ENCODE peak calls at places on chromosome 11, in nine cellular contexts. One of them, this sample, is unnamed.
A peak's percentile ranks its signal among the peaks of the same experiment; 100 is the strongest.

GRCh38 chr11:9357041-9357440 is 27.4 kb upstream of the IPO7 start:
- DNase-seq in dorsolateral prefrontal cortex: no peak
- DNase-seq in AG04450: no peak
- DNase-seq in sigmoid colon: no peak
- DNase-seq in body of pancreas: no peak
- DNase-seq in astrocyte of the spinal cord: no peak
- DNase-seq in tibial artery: no peak
- DNase-seq in heart left ventricle: no peak
- DNase-seq in AG04449: no peak
- DNase-seq in this sample: no peak

GRCh38 chr11:133058501-133058900 is 473.8 kb downstream of the OPCML start:
- DNase-seq in astrocyte of the spinal cord: no peak
- DNase-seq in dorsolateral prefrontal cortex: no peak
- DNase-seq in AG04449: no peak
- DNase-seq in tibial artery: no peak
- DNase-seq in AG04450: no peak
- DNase-seq in sigmoid colon: no peak
- DNase-seq in body of pancreas: no peak
- DNase-seq in heart left ventricle: no peak
- DNase-seq in this sample: no peak

GRCh38 chr11:47552086-47552580 is 799 bp downstream of the CELF1 start:
- DNase-seq in astrocyte of the spinal cord: peak; percentile 46
- DNase-seq in AG04449: no peak
- DNase-seq in sigmoid colon: peak; percentile 69
- DNase-seq in dorsolateral prefrontal cortex: no peak
- DNase-seq in body of pancreas: no peak
- DNase-seq in AG04450: no peak
- DNase-seq in tibial artery: no peak
- DNase-seq in heart left ventricle: no peak
- DNase-seq in this sample: peak; percentile 51

GRCh38 chr11:128970598-128971190 is 28.0 kb upstream of the TP53AIP1 start:
- DNase-seq in AG04450: no peak
- DNase-seq in sigmoid colon: no peak
- DNase-seq in dorsolateral prefrontal cortex: no peak
- DNase-seq in body of pancreas: no peak
- DNase-seq in heart left ventricle: no peak
- DNase-seq in astrocyte of the spinal cord: no peak
- DNase-seq in AG04449: no peak
- DNase-seq in tibial artery: no peak
- DNase-seq in this sample: no peak

GRCh38 chr11:801097-801780 is 3.2 kb upstream of the SLC25A22 start:
- DNase-seq in tibial artery: no peak
- DNase-seq in sigmoid colon: no peak
- DNase-seq in dorsolateral prefrontal cortex: no peak
- DNase-seq in body of pancreas: no peak
- DNase-seq in AG04450: no peak
- DNase-seq in heart left ventricle: no peak
- DNase-seq in AG04449: no peak
- DNase-seq in astrocyte of the spinal cord: no peak
- DNase-seq in this sample: no peak

GRCh38 chr11:113991718-113992458 is 17.0 kb downstream of the HTR3A start:
- DNase-seq in astrocyte of the spinal cord: no peak
- DNase-seq in sigmoid colon: no peak
- DNase-seq in dorsolateral prefrontal cortex: no peak
- DNase-seq in body of pancreas: no peak
- DNase-seq in tibial artery: no peak
- DNase-seq in AG04449: no peak
- DNase-seq in AG04450: no peak
- DNase-seq in heart left ventricle: no peak
- DNase-seq in this sample: peak; percentile 15

GRCh38 chr11:65219930-65220213 is 38.1 kb downstream of the CAPN1 start:
- DNase-seq in heart left ventricle: no peak
- DNase-seq in AG04449: no peak
- DNase-seq in sigmoid colon: no peak
- DNase-seq in dorsolateral prefrontal cortex: no peak
- DNase-seq in AG04450: no peak
- DNase-seq in body of pancreas: no peak
- DNase-seq in astrocyte of the spinal cord: no peak
- DNase-seq in tibial artery: no peak
- DNase-seq in this sample: peak; percentile 17

GRCh38 chr11:3710485-3711259 is 39.5 kb upstream of the CHRNA10 start:
- DNase-seq in AG04449: peak; percentile 29
- DNase-seq in sigmoid colon: no peak
- DNase-seq in astrocyte of the spinal cord: peak; percentile 27
- DNase-seq in heart left ventricle: no peak
- DNase-seq in dorsolateral prefrontal cortex: no peak
- DNase-seq in tibial artery: no peak
- DNase-seq in body of pancreas: no peak
- DNase-seq in AG04450: no peak
- DNase-seq in this sample: peak; percentile 20

GRCh38 chr11:104926771-104927470 is 28.7 kb upstream of the CASP12 start:
- DNase-seq in body of pancreas: no peak
- DNase-seq in astrocyte of the spinal cord: no peak
- DNase-seq in AG04450: no peak
- DNase-seq in sigmoid colon: no peak
- DNase-seq in tibial artery: no peak
- DNase-seq in heart left ventricle: no peak
- DNase-seq in AG04449: no peak
- DNase-seq in dorsolateral prefrontal cortex: no peak
- DNase-seq in this sample: no peak

GRCh38 chr11:31826530-31827438 is 15.7 kb upstream of the PAX6 start:
- DNase-seq in astrocyte of the spinal cord: no peak
- DNase-seq in tibial artery: no peak
- DNase-seq in heart left ventricle: no peak
- DNase-seq in body of pancreas: no peak
- DNase-seq in AG04449: no peak
- DNase-seq in AG04450: no peak
- DNase-seq in dorsolateral prefrontal cortex: no peak
- DNase-seq in sigmoid colon: no peak
- DNase-seq in this sample: no peak

GRCh38 chr11:10695821-10696220 is 2.3 kb upstream of the IRAG1 start:
- DNase-seq in tibial artery: no peak
- DNase-seq in AG04449: no peak
- DNase-seq in body of pancreas: no peak
- DNase-seq in AG04450: no peak
- DNase-seq in sigmoid colon: no peak
- DNase-seq in heart left ventricle: no peak
- DNase-seq in dorsolateral prefrontal cortex: no peak
- DNase-seq in astrocyte of the spinal cord: no peak
- DNase-seq in this sample: no peak

GRCh38 chr11:10696797-10697620 is 3.5 kb upstream of the IRAG1 start:
- DNase-seq in body of pancreas: no peak
- DNase-seq in AG04450: no peak
- DNase-seq in astrocyte of the spinal cord: no peak
- DNase-seq in sigmoid colon: no peak
- DNase-seq in dorsolateral prefrontal cortex: no peak
- DNase-seq in heart left ventricle: peak; percentile 33
- DNase-seq in tibial artery: peak; percentile 87
- DNase-seq in AG04449: no peak
- DNase-seq in this sample: no peak

GRCh38 chr11:10693509-10694071 is at the start of gene IRAG1:
- DNase-seq in sigmoid colon: peak; percentile 92
- DNase-seq in tibial artery: peak; percentile 91
- DNase-seq in dorsolateral prefrontal cortex: no peak
- DNase-seq in AG04449: peak; percentile 38
- DNase-seq in astrocyte of the spinal cord: peak; percentile 70
- DNase-seq in heart left ventricle: peak; percentile 80
- DNase-seq in body of pancreas: peak; percentile 12
- DNase-seq in AG04450: peak; percentile 69
- DNase-seq in this sample: peak; percentile 53

GRCh38 chr11:10694481-10695239 is 1.1 kb upstream of the IRAG1 start:
- DNase-seq in astrocyte of the spinal cord: peak; percentile 17
- DNase-seq in body of pancreas: no peak
- DNase-seq in AG04450: peak; percentile 65
- DNase-seq in dorsolateral prefrontal cortex: no peak
- DNase-seq in heart left ventricle: no peak
- DNase-seq in tibial artery: no peak
- DNase-seq in AG04449: peak; percentile 46
- DNase-seq in sigmoid colon: no peak
- DNase-seq in this sample: peak; percentile 52

GRCh38 chr11:10692716-10693115 is 839 bp downstream of the IRAG1 start:
- DNase-seq in tibial artery: no peak
- DNase-seq in sigmoid colon: no peak
- DNase-seq in AG04450: no peak
- DNase-seq in dorsolateral prefrontal cortex: no peak
- DNase-seq in heart left ventricle: no peak
- DNase-seq in AG04449: no peak
- DNase-seq in body of pancreas: no peak
- DNase-seq in astrocyte of the spinal cord: no peak
- DNase-seq in this sample: no peak
- H3K4me3 ChIP-seq in tibial artery: peak overlapping the region; percentile 86
- H3K4me3 ChIP-seq in sigmoid colon: peak overlapping the region; percentile 62
- H3K4me3 ChIP-seq in AG04450: peak overlapping the region; percentile 78
- H3K4me3 ChIP-seq in dorsolateral prefrontal cortex: peak overlapping the region; percentile 34
- H3K4me3 ChIP-seq in heart left ventricle: peak overlapping the region; percentile 37
- H3K4me3 ChIP-seq in AG04449: peak overlapping the region; percentile 66
- H3K4me3 ChIP-seq in body of pancreas: no peak overlapping the region
- H3K4me3 ChIP-seq in astrocyte of the spinal cord: peak overlapping the region; percentile 41
- H3K4me3 ChIP-seq in this sample: peak overlapping the region; percentile 6

GRCh38 chr11:121323208-121323607 is 30.6 kb downstream of the SC5D start:
- DNase-seq in sigmoid colon: no peak
- DNase-seq in astrocyte of the spinal cord: no peak
- DNase-seq in tibial artery: no peak
- DNase-seq in dorsolateral prefrontal cortex: no peak
- DNase-seq in body of pancreas: no peak
- DNase-seq in AG04450: no peak
- DNase-seq in AG04449: no peak
- DNase-seq in heart left ventricle: no peak
- DNase-seq in this sample: no peak
- TF ChIP-seq CTCF in sigmoid colon: no peak
- TF ChIP-seq CTCF in astrocyte of the spinal cord: no peak
- TF ChIP-seq CTCF in tibial artery: no peak
- TF ChIP-seq CTCF in dorsolateral prefrontal cortex: peak; percentile 31
- TF ChIP-seq CTCF in body of pancreas: no peak
- TF ChIP-seq CTCF in AG04450: peak; percentile 6
- TF ChIP-seq CTCF in AG04449: no peak
- TF ChIP-seq CTCF in heart left ventricle: no peak
- TF ChIP-seq CTCF in this sample: no peak

GRCh38 chr11:71999813-72000590 is 1.3 kb downstream of the IL18BP start:
- DNase-seq in sigmoid colon: peak; percentile 70
- DNase-seq in tibial artery: no peak
- DNase-seq in astrocyte of the spinal cord: no peak
- DNase-seq in body of pancreas: no peak
- DNase-seq in AG04450: no peak
- DNase-seq in AG04449: no peak
- DNase-seq in heart left ventricle: no peak
- DNase-seq in dorsolateral prefrontal cortex: no peak
- DNase-seq in this sample: no peak
- H3K4me3 ChIP-seq in sigmoid colon: peak overlapping the region; percentile 30
- H3K4me3 ChIP-seq in tibial artery: peak overlapping the region; percentile 28
- H3K4me3 ChIP-seq in astrocyte of the spinal cord: no peak overlapping the region
- H3K4me3 ChIP-seq in body of pancreas: no peak overlapping the region
- H3K4me3 ChIP-seq in AG04450: no peak overlapping the region
- H3K4me3 ChIP-seq in AG04449: no peak overlapping the region
- H3K4me3 ChIP-seq in heart left ventricle: peak overlapping the region; percentile 37
- H3K4me3 ChIP-seq in dorsolateral prefrontal cortex: peak overlapping the region; percentile 1
- H3K4me3 ChIP-seq in this sample: no peak overlapping the region

GRCh38 chr11:120431633-120432032 is 79.9 kb upstream of the GRIK4 start:
- DNase-seq in astrocyte of the spinal cord: no peak
- DNase-seq in sigmoid colon: no peak
- DNase-seq in AG04449: no peak
- DNase-seq in tibial artery: no peak
- DNase-seq in AG04450: peak; percentile 13
- DNase-seq in dorsolateral prefrontal cortex: no peak
- DNase-seq in body of pancreas: no peak
- DNase-seq in heart left ventricle: no peak
- DNase-seq in this sample: peak; percentile 63
- TF ChIP-seq CTCF in astrocyte of the spinal cord: peak; percentile 29
- TF ChIP-seq CTCF in sigmoid colon: peak; percentile 25
- TF ChIP-seq CTCF in AG04449: peak; percentile 30
- TF ChIP-seq CTCF in tibial artery: peak; percentile 21
- TF ChIP-seq CTCF in AG04450: peak; percentile 45
- TF ChIP-seq CTCF in dorsolateral prefrontal cortex: no peak
- TF ChIP-seq CTCF in body of pancreas: no peak
- TF ChIP-seq CTCF in heart left ventricle: no peak
- TF ChIP-seq CTCF in this sample: peak; percentile 36

GRCh38 chr11:130069684-130070108 is at the start of gene APLP2:
- DNase-seq in body of pancreas: peak; percentile 99
- DNase-seq in dorsolateral prefrontal cortex: peak; percentile 99
- DNase-seq in astrocyte of the spinal cord: peak; percentile 99
- DNase-seq in AG04449: peak; percentile 84
- DNase-seq in AG04450: peak; percentile 94
- DNase-seq in heart left ventricle: peak; percentile 100
- DNase-seq in sigmoid colon: peak; percentile 100
- DNase-seq in tibial artery: peak; percentile 100
- DNase-seq in this sample: peak; percentile 98

GRCh38 chr11:130066338-130066737 is 3.4 kb upstream of the APLP2 start:
- DNase-seq in sigmoid colon: no peak
- DNase-seq in astrocyte of the spinal cord: no peak
- DNase-seq in tibial artery: no peak
- DNase-seq in AG04449: no peak
- DNase-seq in heart left ventricle: no peak
- DNase-seq in body of pancreas: no peak
- DNase-seq in AG04450: no peak
- DNase-seq in dorsolateral prefrontal cortex: no peak
- DNase-seq in this sample: no peak

GRCh38 chr11:130070109-130070828 is 575 bp downstream of the APLP2 start:
- DNase-seq in AG04450: no peak
- DNase-seq in astrocyte of the spinal cord: peak; percentile 28
- DNase-seq in dorsolateral prefrontal cortex: no peak
- DNase-seq in body of pancreas: peak; percentile 65
- DNase-seq in AG04449: no peak
- DNase-seq in sigmoid colon: peak; percentile 77
- DNase-seq in tibial artery: peak; percentile 70
- DNase-seq in heart left ventricle: peak; percentile 42
- DNase-seq in this sample: peak; percentile 36

GRCh38 chr11:130068986-130069683 is 559 bp upstream of the APLP2 start:
- DNase-seq in astrocyte of the spinal cord: peak; percentile 90
- DNase-seq in tibial artery: peak; percentile 94
- DNase-seq in AG04450: peak; percentile 55
- DNase-seq in sigmoid colon: peak; percentile 95
- DNase-seq in body of pancreas: peak; percentile 72
- DNase-seq in dorsolateral prefrontal cortex: peak; percentile 47
- DNase-seq in AG04449: no peak
- DNase-seq in heart left ventricle: peak; percentile 88
- DNase-seq in this sample: peak; percentile 95

DNA sequence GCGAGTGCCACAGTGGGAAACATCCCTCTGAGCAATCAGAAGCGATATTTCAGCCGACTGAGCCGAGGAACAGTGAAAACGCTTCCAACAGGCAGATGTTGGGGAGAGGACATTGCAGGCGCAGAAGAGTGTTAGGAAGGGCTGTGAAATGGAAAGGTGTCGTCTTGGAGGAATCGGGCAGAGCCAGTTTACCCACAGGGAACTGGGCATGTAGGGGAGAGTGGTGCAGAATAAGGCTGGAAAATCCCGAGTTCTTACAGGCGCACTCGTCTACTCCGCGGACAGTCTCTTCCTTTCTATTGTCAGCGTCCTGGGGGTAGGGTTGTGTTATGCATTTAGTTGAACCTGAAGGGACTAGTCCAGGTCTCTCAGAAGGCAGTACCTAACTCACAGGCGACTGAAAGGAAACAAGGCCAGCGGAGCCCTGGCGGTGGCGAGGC is 1.1 kb upstream of the APLP2 start:
- DNase-seq in dorsolateral prefrontal cortex: no peak
- DNase-seq in body of pancreas: no peak
- DNase-seq in sigmoid colon: no peak
- DNase-seq in AG04449: no peak
- DNase-seq in tibial artery: no peak
- DNase-seq in astrocyte of the spinal cord: no peak
- DNase-seq in AG04450: no peak
- DNase-seq in heart left ventricle: no peak
- DNase-seq in this sample: no peak
- H3K4me3 ChIP-seq in dorsolateral prefrontal cortex: peak overlapping the region; percentile 68
- H3K4me3 ChIP-seq in body of pancreas: peak overlapping the region; percentile 57
- H3K4me3 ChIP-seq in sigmoid colon: peak overlapping the region; percentile 87
- H3K4me3 ChIP-seq in AG04449: peak overlapping the region; percentile 66
- H3K4me3 ChIP-seq in tibial artery: peak overlapping the region; percentile 96
- H3K4me3 ChIP-seq in astrocyte of the spinal cord: peak overlapping the region; percentile 55
- H3K4me3 ChIP-seq in AG04450: peak overlapping the region; percentile 68
- H3K4me3 ChIP-seq in heart left ventricle: peak overlapping the region; percentile 90
- H3K4me3 ChIP-seq in this sample: peak overlapping the region; percentile 63

This sample was measured in cardiac fibroblast.